ENCODE peak calls at places on chromosomes 6 and 20, in ten cellular contexts. One of them, this sample, is unnamed.

GRCh38 chr6:111722220-111722731 is 116.6 kb upstream of the TRAF3IP2 start:
- DNase-seq in lung: no peak
- DNase-seq in fibroblast of lung: peak
- DNase-seq in T follicular helper cell: no peak
- DNase-seq in heart right ventricle: no peak
- DNase-seq in epithelial cell of esophagus: peak
- DNase-seq in GM12865: no peak
- DNase-seq in stromal cell of bone marrow: peak
- DNase-seq in NCI-H1048: no peak
- DNase-seq in astrocyte of the cerebellum: no peak
- DNase-seq in this sample: peak

GRCh38 chr6:41561386-41561785 is 15.2 kb downstream of the FOXP4 start:
- DNase-seq in NCI-H1048: no peak
- DNase-seq in heart right ventricle: no peak
- DNase-seq in stromal cell of bone marrow: no peak
- DNase-seq in epithelial cell of esophagus: no peak
- DNase-seq in GM12865: no peak
- DNase-seq in astrocyte of the cerebellum: no peak
- DNase-seq in lung: no peak
- DNase-seq in T follicular helper cell: no peak
- DNase-seq in fibroblast of lung: no peak
- DNase-seq in this sample: no peak

GRCh38 chr20:12023169-12023795 is 105.6 kb downstream of the BTBD3 start:
- DNase-seq in heart right ventricle: no peak
- DNase-seq in fibroblast of lung: no peak
- DNase-seq in astrocyte of the cerebellum: no peak
- DNase-seq in lung: no peak
- DNase-seq in NCI-H1048: no peak
- DNase-seq in GM12865: no peak
- DNase-seq in epithelial cell of esophagus: no peak
- DNase-seq in T follicular helper cell: no peak
- DNase-seq in stromal cell of bone marrow: no peak
- DNase-seq in this sample: no peak

GRCh38 chr20:34886122-34886521 is 9.7 kb downstream of the ACSS2 start:
- DNase-seq in astrocyte of the cerebellum: no peak
- DNase-seq in stromal cell of bone marrow: no peak
- DNase-seq in lung: no peak
- DNase-seq in GM12865: no peak
- DNase-seq in heart right ventricle: no peak
- DNase-seq in T follicular helper cell: no peak
- DNase-seq in epithelial cell of esophagus: no peak
- DNase-seq in NCI-H1048: no peak
- DNase-seq in fibroblast of lung: no peak
- DNase-seq in this sample: no peak

GRCh38 chr20:42556575-42556974 is 633.1 kb downstream of the PTPRT start:
- DNase-seq in GM12865: no peak
- DNase-seq in fibroblast of lung: no peak
- DNase-seq in lung: no peak
- DNase-seq in astrocyte of the cerebellum: no peak
- DNase-seq in NCI-H1048: no peak
- DNase-seq in T follicular helper cell: no peak
- DNase-seq in epithelial cell of esophagus: no peak
- DNase-seq in heart right ventricle: no peak
- DNase-seq in stromal cell of bone marrow: no peak
- DNase-seq in this sample: no peak

GRCh38 chr6:55239099-55239498 is 64.8 kb downstream of the HCRTR2 start:
- DNase-seq in GM12865: no peak
- DNase-seq in astrocyte of the cerebellum: peak
- DNase-seq in heart right ventricle: no peak
- DNase-seq in epithelial cell of esophagus: peak
- DNase-seq in NCI-H1048: no peak
- DNase-seq in stromal cell of bone marrow: peak
- DNase-seq in T follicular helper cell: no peak
- DNase-seq in fibroblast of lung: peak
- DNase-seq in lung: no peak
- DNase-seq in this sample: no peak

GRCh38 chr6:105499928-105500327 is 97.0 kb upstream of the PREP start:
- DNase-seq in GM12865: no peak
- DNase-seq in stromal cell of bone marrow: no peak
- DNase-seq in astrocyte of the cerebellum: no peak
- DNase-seq in epithelial cell of esophagus: peak
- DNase-seq in lung: no peak
- DNase-seq in T follicular helper cell: no peak
- DNase-seq in heart right ventricle: no peak
- DNase-seq in NCI-H1048: no peak
- DNase-seq in fibroblast of lung: no peak
- DNase-seq in this sample: no peak

GRCh38 chr6:167272618-167273379 is 18.3 kb upstream of the UNC93A start:
- DNase-seq in astrocyte of the cerebellum: no peak
- DNase-seq in T follicular helper cell: no peak
- DNase-seq in GM12865: no peak
- DNase-seq in fibroblast of lung: no peak
- DNase-seq in NCI-H1048: no peak
- DNase-seq in lung: no peak
- DNase-seq in epithelial cell of esophagus: no peak
- DNase-seq in stromal cell of bone marrow: no peak
- DNase-seq in heart right ventricle: no peak
- DNase-seq in this sample: no peak

GRCh38 chr6:44284119-44284518 is 13.9 kb downstream of the TMEM151B start:
- DNase-seq in heart right ventricle: no peak
- DNase-seq in stromal cell of bone marrow: no peak
- DNase-seq in T follicular helper cell: no peak
- DNase-seq in NCI-H1048: no peak
- DNase-seq in fibroblast of lung: no peak
- DNase-seq in astrocyte of the cerebellum: no peak
- DNase-seq in epithelial cell of esophagus: no peak
- DNase-seq in GM12865: no peak
- DNase-seq in lung: no peak
- DNase-seq in this sample: no peak

GRCh38 chr6:166520905-166521834 is 65.3 kb downstream of the RAMACL start:
- DNase-seq in epithelial cell of esophagus: no peak
- DNase-seq in T follicular helper cell: no peak
- DNase-seq in heart right ventricle: no peak
- DNase-seq in fibroblast of lung: peak
- DNase-seq in lung: no peak
- DNase-seq in astrocyte of the cerebellum: peak
- DNase-seq in NCI-H1048: no peak
- DNase-seq in stromal cell of bone marrow: no peak
- DNase-seq in GM12865: no peak
- DNase-seq in this sample: no peak

GRCh38 chr20:58001381-58001780 is 227.1 kb downstream of the ANKRD60 start:
- DNase-seq in epithelial cell of esophagus: no peak
- DNase-seq in T follicular helper cell: no peak
- DNase-seq in GM12865: no peak
- DNase-seq in lung: no peak
- DNase-seq in stromal cell of bone marrow: no peak
- DNase-seq in astrocyte of the cerebellum: no peak
- DNase-seq in fibroblast of lung: no peak
- DNase-seq in NCI-H1048: no peak
- DNase-seq in heart right ventricle: no peak
- DNase-seq in this sample: no peak

GRCh38 chr20:25407311-25408169 is at the start of gene GINS1:
- DNase-seq in lung: peak
- DNase-seq in fibroblast of lung: peak
- DNase-seq in T follicular helper cell: peak
- DNase-seq in GM12865: peak
- DNase-seq in NCI-H1048: peak
- DNase-seq in stromal cell of bone marrow: peak
- DNase-seq in astrocyte of the cerebellum: peak
- DNase-seq in heart right ventricle: peak
- DNase-seq in epithelial cell of esophagus: peak
- DNase-seq in this sample: peak

GRCh38 chr20:33576432-33576883 is 85.7 kb upstream of the C20orf144 start:
- DNase-seq in GM12865: no peak
- DNase-seq in T follicular helper cell: no peak
- DNase-seq in epithelial cell of esophagus: peak
- DNase-seq in heart right ventricle: no peak
- DNase-seq in stromal cell of bone marrow: no peak
- DNase-seq in fibroblast of lung: peak
- DNase-seq in NCI-H1048: no peak
- DNase-seq in lung: no peak
- DNase-seq in astrocyte of the cerebellum: no peak
- DNase-seq in this sample: no peak

GRCh38 chr6:144993870-144994269 is 708.7 kb downstream of the UTRN start:
- DNase-seq in epithelial cell of esophagus: peak
- DNase-seq in astrocyte of the cerebellum: no peak
- DNase-seq in lung: no peak
- DNase-seq in fibroblast of lung: peak
- DNase-seq in stromal cell of bone marrow: no peak
- DNase-seq in NCI-H1048: no peak
- DNase-seq in GM12865: no peak
- DNase-seq in T follicular helper cell: no peak
- DNase-seq in heart right ventricle: no peak
- DNase-seq in this sample: no peak

GRCh38 chr6:116316772-116317467 is 37.2 kb upstream of the TSPYL1 start:
- DNase-seq in epithelial cell of esophagus: no peak
- DNase-seq in GM12865: no peak
- DNase-seq in NCI-H1048: no peak
- DNase-seq in fibroblast of lung: no peak
- DNase-seq in lung: no peak
- DNase-seq in stromal cell of bone marrow: peak
- DNase-seq in T follicular helper cell: no peak
- DNase-seq in heart right ventricle: peak
- DNase-seq in astrocyte of the cerebellum: no peak
- DNase-seq in this sample: no peak

GRCh38 chr6:31356216-31356945 is 598 bp downstream of the HLA-B start:
- DNase-seq in NCI-H1048: no peak
- DNase-seq in fibroblast of lung: peak
- DNase-seq in lung: peak
- DNase-seq in epithelial cell of esophagus: no peak
- DNase-seq in T follicular helper cell: no peak
- DNase-seq in heart right ventricle: peak
- DNase-seq in astrocyte of the cerebellum: no peak
- DNase-seq in GM12865: peak
- DNase-seq in stromal cell of bone marrow: no peak
- DNase-seq in this sample: peak

GRCh38 chr20:62578294-62578897 is 63.9 kb upstream of the SLCO4A1 start:
- DNase-seq in astrocyte of the cerebellum: no peak
- DNase-seq in lung: no peak
- DNase-seq in heart right ventricle: no peak
- DNase-seq in NCI-H1048: no peak
- DNase-seq in GM12865: peak
- DNase-seq in stromal cell of bone marrow: no peak
- DNase-seq in T follicular helper cell: no peak
- DNase-seq in fibroblast of lung: no peak
- DNase-seq in epithelial cell of esophagus: no peak
- DNase-seq in this sample: no peak

GRCh38 chr20:44370639-44371218 is 15.2 kb downstream of the HNF4A start:
- DNase-seq in stromal cell of bone marrow: no peak
- DNase-seq in heart right ventricle: no peak
- DNase-seq in astrocyte of the cerebellum: no peak
- DNase-seq in NCI-H1048: no peak
- DNase-seq in T follicular helper cell: no peak
- DNase-seq in epithelial cell of esophagus: peak
- DNase-seq in lung: no peak
- DNase-seq in GM12865: no peak
- DNase-seq in fibroblast of lung: no peak
- DNase-seq in this sample: no peak

GRCh38 chr6:104987218-104987617 is 30.3 kb downstream of the LIN28B start:
- DNase-seq in NCI-H1048: no peak
- DNase-seq in stromal cell of bone marrow: no peak
- DNase-seq in lung: no peak
- DNase-seq in fibroblast of lung: no peak
- DNase-seq in GM12865: no peak
- DNase-seq in astrocyte of the cerebellum: no peak
- DNase-seq in epithelial cell of esophagus: no peak
- DNase-seq in T follicular helper cell: no peak
- DNase-seq in heart right ventricle: no peak
- DNase-seq in this sample: no peak

GRCh38 chr20:6765469-6766058 is 1.9 kb upstream of the BMP2 start:
- DNase-seq in heart right ventricle: no peak
- DNase-seq in lung: no peak
- DNase-seq in epithelial cell of esophagus: peak
- DNase-seq in NCI-H1048: peak
- DNase-seq in GM12865: peak
- DNase-seq in astrocyte of the cerebellum: peak
- DNase-seq in fibroblast of lung: peak
- DNase-seq in stromal cell of bone marrow: peak
- DNase-seq in T follicular helper cell: no peak
- DNase-seq in this sample: peak

GRCh38 chr6:16244869-16245451 is 6.6 kb downstream of the GMPR start:
- DNase-seq in epithelial cell of esophagus: peak
- DNase-seq in fibroblast of lung: peak
- DNase-seq in stromal cell of bone marrow: peak
- DNase-seq in NCI-H1048: no peak
- DNase-seq in astrocyte of the cerebellum: peak
- DNase-seq in T follicular helper cell: no peak
- DNase-seq in lung: no peak
- DNase-seq in GM12865: no peak
- DNase-seq in heart right ventricle: no peak
- DNase-seq in this sample: no peak

GRCh38 chr6:56661298-56661697 is 18.6 kb upstream of the DST start:
- DNase-seq in epithelial cell of esophagus: peak
- DNase-seq in fibroblast of lung: no peak
- DNase-seq in heart right ventricle: no peak
- DNase-seq in T follicular helper cell: no peak
- DNase-seq in lung: no peak
- DNase-seq in NCI-H1048: no peak
- DNase-seq in astrocyte of the cerebellum: no peak
- DNase-seq in GM12865: no peak
- DNase-seq in stromal cell of bone marrow: no peak
- DNase-seq in this sample: no peak

GRCh38 chr6:39273394-39273793 is 40.8 kb downstream of the KCNK17 start:
- DNase-seq in GM12865: no peak
- DNase-seq in lung: no peak
- DNase-seq in NCI-H1048: no peak
- DNase-seq in heart right ventricle: no peak
- DNase-seq in astrocyte of the cerebellum: no peak
- DNase-seq in T follicular helper cell: no peak
- DNase-seq in epithelial cell of esophagus: no peak
- DNase-seq in fibroblast of lung: no peak
- DNase-seq in stromal cell of bone marrow: no peak
- DNase-seq in this sample: no peak